ENCODE peak calls at places on chromosomes 16 and 17, in six cellular contexts. N is NB4, T is tibial nerve, R is GM12878, O is adrenal gland, S is A549. G is an unnamed sample.

GRCh38 chr17:47808830-47809480 is 12.6 kb downstream of the OSBPL7 start:
- DNase-seq in N (no peak), T (no peak), R (no peak), O (no peak), S (no peak), G (peak; percentile 81)

GRCh38 chr17:54891176-54891821 is 9.4 kb upstream of the TOM1L1 start:
- DNase-seq in N (peak; percentile 51), T (no peak), R (no peak), O (peak; percentile 53), S (peak; percentile 57), G (no peak)

GRCh38 chr17:66215529-66215911 is 13.7 kb downstream of the APOH start:
- DNase-seq in N (no peak), T (no peak), R (no peak), O (no peak), S (no peak), G (no peak)

GRCh38 chr17:40819528-40820125 is 2.8 kb downstream of the KRT10 start:
- DNase-seq in N (peak; percentile 8), T (peak; percentile 7), R (no peak), O (no peak), S (no peak), G (no peak)

GRCh38 chr17:78673395-78673794 is 96.2 kb upstream of the DNAH17 start:
- DNase-seq in N (no peak), T (no peak), R (no peak), O (no peak), S (no peak), G (no peak)

GRCh38 chr16:56576585-56577299 is 11.9 kb downstream of the MT4 start:
- DNase-seq in N (peak; percentile 82), T (peak; percentile 40), R (peak; percentile 32), O (peak; percentile 69), S (peak; percentile 72), G (peak; percentile 79)

GRCh38 chr17:49191917-49192741 is 18.2 kb downstream of the GNGT2 start:
- DNase-seq in N (peak; percentile 91), T (peak; percentile 97), R (peak; percentile 77), O (peak; percentile 94), S (peak; percentile 98), G (peak; percentile 99)

GRCh38 chr16:88673685-88674398 is 11.0 kb upstream of the MVD start:
- DNase-seq in N (no peak), T (no peak), R (no peak), O (no peak), S (no peak), G (no peak)

GRCh38 chr17:82813299-82814051 is 26.3 kb downstream of the ZNF750 start:
- DNase-seq in N (no peak), T (no peak), R (no peak), O (no peak), S (no peak), G (no peak)

GRCh38 chr17:82815790-82816305 is 24.0 kb downstream of the ZNF750 start:
- DNase-seq in N (no peak), T (no peak), R (no peak), O (no peak), S (no peak), G (no peak)

GRCh38 chr17:82814834-82815233 is 25.0 kb downstream of the ZNF750 start:
- DNase-seq in N (no peak), T (no peak), R (no peak), O (no peak), S (no peak), G (no peak)

GRCh38 chr17:82816358-82816757 is 23.5 kb downstream of the ZNF750 start:
- DNase-seq in N (no peak), T (no peak), R (no peak), O (no peak), S (no peak), G (no peak)

GRCh38 chr17:82815354-82815753 is 24.5 kb downstream of the ZNF750 start:
- DNase-seq in N (no peak), T (no peak), R (no peak), O (no peak), S (no peak), G (no peak)
- TF ChIP-seq POLR2A in N (no peak), T (no peak), R (no peak), O (no peak), S (no peak), G (no peak)

GRCh38 chr17:1030684-1031557 is 34.0 kb downstream of the TIMM22 start:
- DNase-seq in N (no peak), T (peak; percentile 44), R (no peak), O (peak; percentile 89), S (no peak), G (no peak)
- H3K4me3 ChIP-seq in N (no peak overlapping the region), T (peak overlapping the region; percentile 22), R (no peak overlapping the region), O (no peak overlapping the region), S (no peak overlapping the region), G (no peak overlapping the region)

DNA sequence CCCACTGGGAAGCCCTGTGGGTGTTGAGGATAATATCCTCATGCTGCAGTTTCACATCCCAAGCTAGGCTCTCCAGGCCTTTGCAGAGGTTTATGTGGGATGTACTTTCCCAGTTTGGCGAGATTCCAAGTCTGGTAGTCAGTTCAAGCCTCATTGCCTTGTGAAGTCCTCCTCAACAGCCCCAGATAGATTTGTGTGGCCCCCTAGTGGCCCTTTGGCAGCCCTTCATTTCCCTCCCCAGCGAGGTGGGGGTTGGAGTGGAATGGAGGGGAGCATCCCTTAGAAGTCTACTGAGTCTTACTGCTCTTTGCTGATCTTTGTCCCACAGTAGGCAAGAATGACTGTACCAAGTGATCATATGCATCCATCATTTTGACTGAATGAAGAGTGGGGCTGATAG is 137.9 kb downstream of the CDH11 start:
- DNase-seq in N (peak; percentile 47), T (peak; percentile 7), R (no peak), O (peak; percentile 15), S (peak; percentile 40), G (no peak)
- TF ChIP-seq CTCF in N (peak; percentile 82), T (peak; percentile 23), R (peak; percentile 58), O (peak; percentile 13), S (peak; percentile 8), G (no peak)

GRCh38 chr17:75721463-75722011 is 278 bp downstream of the ITGB4 start:
- DNase-seq in N (no peak), T (no peak), R (no peak), O (no peak), S (no peak), G (no peak)

GRCh38 chr17:75722542-75723095 is 1.4 kb downstream of the ITGB4 start:
- DNase-seq in N (no peak), T (no peak), R (no peak), O (no peak), S (no peak), G (no peak)

GRCh38 chr17:75720656-75721462 is at the start of gene ITGB4:
- DNase-seq in N (peak; percentile 48), T (no peak), R (no peak), O (no peak), S (peak; percentile 42), G (no peak)

GRCh38 chr17:75723201-75723930 is 2.1 kb downstream of the ITGB4 start:
- DNase-seq in N (no peak), T (no peak), R (no peak), O (no peak), S (no peak), G (peak; percentile 91)

GRCh38 chr17:75722076-75722475 is 817 bp downstream of the ITGB4 start:
- DNase-seq in N (no peak), T (no peak), R (no peak), O (no peak), S (no peak), G (no peak)
- TF ChIP-seq POLR2A in N (no peak), T (peak; percentile 18), R (no peak), O (no peak), S (no peak), G (no peak)

DNA sequence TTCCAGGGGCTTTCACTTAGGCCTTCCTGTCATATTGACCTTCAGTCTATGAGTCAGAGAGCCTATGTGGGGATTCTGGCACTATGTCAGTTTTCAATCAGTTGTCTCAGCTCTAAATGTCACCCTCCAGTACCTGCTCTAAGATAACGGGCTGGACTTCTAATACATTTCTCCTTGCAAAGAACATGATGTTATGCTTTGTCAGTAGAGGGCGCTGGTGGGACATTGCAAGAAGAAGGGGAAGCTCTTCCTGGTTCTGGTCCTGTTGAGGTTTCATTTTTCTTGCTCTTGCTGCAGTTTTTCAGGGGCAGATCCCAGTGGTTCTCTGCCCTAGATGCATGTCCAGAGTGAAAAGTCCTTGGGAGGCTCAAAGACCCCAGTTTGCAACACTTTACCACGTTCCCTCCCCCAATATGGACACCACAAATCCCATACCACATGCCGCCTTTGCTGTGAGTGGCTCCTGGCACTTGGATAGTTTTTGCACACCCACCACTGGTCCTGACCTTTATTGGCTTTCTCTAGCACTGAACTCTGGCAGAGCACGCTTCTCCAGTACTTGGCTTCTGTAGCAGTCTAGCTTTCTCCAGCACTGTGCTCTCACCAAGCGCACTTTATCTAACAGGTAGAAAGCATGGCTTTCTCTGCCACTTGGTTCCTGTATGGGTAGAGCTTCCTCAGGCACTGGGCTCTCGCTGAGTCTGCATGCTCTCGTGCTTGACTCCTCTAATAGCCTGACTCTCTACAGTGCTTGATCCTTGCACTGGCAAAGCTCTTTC is 49.0 kb downstream of the BCL7C start:
- DNase-seq in N (peak; percentile 93), T (peak; percentile 93), R (peak; percentile 61), O (peak; percentile 68), S (peak; percentile 90), G (peak; percentile 87)
- H3K4me3 ChIP-seq in N (no peak overlapping the region), T (no peak overlapping the region), R (no peak overlapping the region), O (no peak overlapping the region), S (no peak overlapping the region), G (no peak overlapping the region)

GRCh38 chr16:84650062-84650991 is 2.0 kb downstream of the KLHL36 start:
- DNase-seq in N (no peak), T (no peak), R (no peak), O (no peak), S (peak; percentile 38), G (no peak)

GRCh38 chr16:84648595-84649510 is 542 bp downstream of the KLHL36 start:
- DNase-seq in N (peak; percentile 66), T (peak; percentile 21), R (no peak), O (peak; percentile 65), S (no peak), G (peak; percentile 30)

GRCh38 chr16:84649511-84649861 is 1.2 kb downstream of the KLHL36 start:
- DNase-seq in N (no peak), T (no peak), R (no peak), O (no peak), S (no peak), G (no peak)

GRCh38 chr16:84643677-84644076 is 4.6 kb upstream of the KLHL36 start:
- DNase-seq in N (no peak), T (no peak), R (no peak), O (no peak), S (no peak), G (no peak)

DNA sequence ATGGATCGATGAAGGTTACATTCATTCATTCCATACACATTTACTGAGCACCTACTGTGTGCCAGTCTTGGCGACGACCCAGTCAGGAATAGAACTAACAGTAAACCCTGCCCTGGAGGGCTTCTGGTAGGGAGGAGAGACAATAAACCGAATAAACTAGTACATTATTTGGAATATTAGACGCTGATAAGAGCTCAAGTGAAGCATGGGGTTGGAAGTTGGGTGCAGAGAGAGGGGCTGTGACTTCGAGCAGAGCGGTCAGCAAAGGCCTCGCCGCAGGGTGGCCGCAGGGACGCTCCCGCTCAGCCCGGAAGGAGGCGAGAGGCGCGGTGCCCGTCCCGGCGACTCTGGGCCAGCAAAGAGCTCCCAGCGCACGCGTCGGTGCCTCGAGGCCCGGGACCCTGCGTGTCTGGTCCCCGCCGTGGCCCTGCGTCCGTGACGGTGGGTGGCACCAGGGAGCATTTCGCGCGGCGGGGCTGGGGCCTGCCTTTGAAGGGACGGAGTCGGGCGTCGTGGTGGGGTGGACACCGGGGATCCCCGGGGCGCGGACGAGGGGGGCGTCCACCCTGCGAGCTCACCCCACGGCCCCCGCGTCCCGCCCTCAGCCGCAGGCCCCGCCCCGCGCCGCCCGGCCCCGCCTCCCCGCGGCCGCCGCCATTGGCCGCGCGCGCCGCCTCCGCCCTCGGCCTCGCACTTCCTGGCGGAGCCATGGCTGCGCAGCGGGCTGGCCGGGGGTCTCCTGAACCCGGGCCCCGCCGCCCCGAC is at the start of gene KLHL36:
- DNase-seq in N (peak; percentile 58), T (peak; percentile 52), R (no peak), O (peak; percentile 41), S (peak; percentile 46), G (peak; percentile 91)
- TF ChIP-seq CTCF in N (no peak), T (no peak), R (peak; percentile 9), O (no peak), S (no peak), G (no peak)